ENCODE peak calls at places on chromosome 9, in eight cellular contexts. V is progenitor cell of endocrine pancreas, G is WTC11, Q is fibroblast of lung, R is ovary, B is prostate gland, I is GM13976, J is cardiac muscle cell. Y is an unnamed sample.

GRCh38 chr9:88706193-88707112 is 171.5 kb downstream of the NXNL2 start:
- DNase-seq in V (no peak), G (peak; percentile 21), Q (no peak), R (no peak), B (no peak), I (no peak), J (no peak), Y (no peak)

GRCh38 chr9:20994486-20994885 is 37.0 kb downstream of the HACD4 start:
- DNase-seq in V (no peak), G (no peak), Q (no peak), R (no peak), B (no peak), I (no peak), J (no peak), Y (no peak)

GRCh38 chr9:123942542-123942941 is 12.6 kb upstream of the DENND1A start:
- DNase-seq in V (no peak), G (no peak), Q (no peak), R (no peak), B (no peak), I (no peak), J (no peak), Y (no peak)

GRCh38 chr9:4678679-4679267 is 596 bp upstream of the CDC37L1 start:
- DNase-seq in V (no peak), G (no peak), Q (peak; percentile 67), R (no peak), B (no peak), I (no peak), J (peak; percentile 17), Y (no peak)

GRCh38 chr9:121133104-121133816 is 58.5 kb downstream of the CNTRL start:
- DNase-seq in V (peak; percentile 18), G (peak; percentile 68), Q (no peak), R (no peak), B (peak; percentile 26), I (no peak), J (no peak), Y (no peak)

GRCh38 chr9:124214116-124214515 is 43.6 kb upstream of the NEK6 start:
- DNase-seq in V (no peak), G (no peak), Q (no peak), R (no peak), B (no peak), I (no peak), J (no peak), Y (no peak)

GRCh38 chr9:114417511-114417910 is 29.7 kb upstream of the AKNA start:
- DNase-seq in V (no peak), G (no peak), Q (peak; percentile 56), R (no peak), B (no peak), I (no peak), J (no peak), Y (no peak)

GRCh38 chr9:133609311-133610098 is at the start of gene FAM163B:
- DNase-seq in V (peak; percentile 71), G (peak; percentile 73), Q (peak; percentile 25), R (peak; percentile 77), B (peak; percentile 13), I (no peak), J (peak; percentile 89), Y (no peak)

GRCh38 chr9:7094052-7094451 is 336.3 kb downstream of the KDM4C start:
- DNase-seq in V (no peak), G (peak; percentile 23), Q (no peak), R (no peak), B (no peak), I (no peak), J (peak; percentile 49), Y (no peak)

GRCh38 chr9:96419691-96419969 is 1.5 kb upstream of the ZNF367 start:
- DNase-seq in V (no peak), G (no peak), Q (peak; percentile 5), R (no peak), B (no peak), I (no peak), J (no peak), Y (no peak)

GRCh38 chr9:111866976-111867375 is 29.6 kb upstream of the UGCG start:
- DNase-seq in V (no peak), G (no peak), Q (peak; percentile 54), R (no peak), B (no peak), I (no peak), J (no peak), Y (no peak)

GRCh38 chr9:137054932-137055384 is 1.1 kb upstream of the ENTPD2 start:
- DNase-seq in V (no peak), G (no peak), Q (no peak), R (no peak), B (no peak), I (no peak), J (no peak), Y (no peak)

GRCh38 chr9:99366601-99367000 is 144.5 kb downstream of the SEC61B start:
- DNase-seq in V (no peak), G (no peak), Q (peak; percentile 28), R (no peak), B (no peak), I (no peak), J (no peak), Y (no peak)

GRCh38 chr9:27535701-27536118 is 6.1 kb upstream of the MOB3B start:
- DNase-seq in V (no peak), G (peak; percentile 57), Q (no peak), R (no peak), B (no peak), I (peak; percentile 26), J (no peak), Y (no peak)

GRCh38 chr9:121197135-121197534 is 4.5 kb downstream of the RAB14 start:
- DNase-seq in V (no peak), G (no peak), Q (no peak), R (no peak), B (no peak), I (no peak), J (no peak), Y (no peak)

GRCh38 chr9:69122086-69122390 is 52.0 kb upstream of the TJP2 start:
- DNase-seq in V (peak; percentile 39), G (peak; percentile 67), Q (peak; percentile 71), R (peak; percentile 72), B (peak; percentile 74), I (peak; percentile 71), J (peak; percentile 74), Y (peak; percentile 61)

GRCh38 chr9:103574056-103574455 is 520.1 kb upstream of the SMC2 start:
- DNase-seq in V (no peak), G (no peak), Q (no peak), R (no peak), B (no peak), I (no peak), J (no peak), Y (no peak)

DNA sequence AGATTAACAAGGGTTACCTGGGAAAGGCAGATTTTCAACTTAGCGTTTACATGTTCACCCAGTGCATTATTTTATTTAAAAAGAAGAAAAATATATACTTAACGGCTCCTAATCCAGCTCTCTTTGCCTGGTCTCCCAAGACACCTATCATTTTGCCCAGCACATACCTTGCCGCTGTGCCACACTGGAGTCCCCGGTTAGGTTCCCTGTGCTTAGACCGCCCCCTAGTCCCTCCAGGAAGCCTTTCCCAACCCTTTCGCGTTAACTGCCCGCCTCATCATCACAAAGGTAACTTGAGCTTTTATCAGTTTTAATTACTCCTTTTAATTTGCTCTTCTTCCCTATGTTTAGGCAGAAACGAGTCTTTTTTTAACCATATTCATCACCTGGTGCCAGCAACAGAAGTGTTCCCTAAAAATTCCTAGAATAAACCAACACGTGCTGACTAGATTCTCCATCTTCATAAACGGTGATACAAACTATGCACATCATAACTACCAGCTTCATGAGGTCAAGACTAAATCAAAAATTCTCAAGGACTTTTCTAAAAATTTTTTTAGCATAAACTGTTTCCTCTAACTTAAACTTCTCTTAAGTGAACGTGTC is 19.7 kb downstream of the DNAJA1 start:
- DNase-seq in V (no peak), G (peak; percentile 38), Q (peak; percentile 22), R (no peak), B (peak; percentile 34), I (no peak), J (peak; percentile 32), Y (no peak)
- TF ChIP-seq CTCF in V (peak; percentile 25), G (no peak), Q (peak; percentile 19), R (no peak), B (no peak), I (no peak), J (peak; percentile 49), Y (no peak)

GRCh38 chr9:86893811-86894490 is 53.4 kb downstream of the GAS1 start:
- DNase-seq in V (no peak), G (peak; percentile 37), Q (no peak), R (no peak), B (no peak), I (no peak), J (no peak), Y (no peak)
- TF ChIP-seq CTCF in V (no peak), G (no peak), Q (no peak), R (no peak), B (no peak), I (no peak), J (peak; percentile 37), Y (no peak)

GRCh38 chr9:117444466-117444865 is 29.6 kb upstream of the ASTN2 start:
- DNase-seq in V (no peak), G (no peak), Q (no peak), R (no peak), B (no peak), I (no peak), J (no peak), Y (no peak)

GRCh38 chr9:117451336-117451735 is 36.5 kb upstream of the ASTN2 start:
- DNase-seq in V (no peak), G (no peak), Q (no peak), R (no peak), B (no peak), I (no peak), J (no peak), Y (no peak)

GRCh38 chr9:117448066-117448465 is 33.2 kb upstream of the ASTN2 start:
- DNase-seq in V (no peak), G (no peak), Q (no peak), R (no peak), B (no peak), I (no peak), J (no peak), Y (no peak)
- TF ChIP-seq CTCF in V (peak; percentile 42), G (no peak), Q (no peak), R (no peak), B (no peak), I (no peak), J (no peak), Y (no peak)

GRCh38 chr9:105038057-105038456 is 110.1 kb upstream of the ABCA1 start:
- DNase-seq in V (no peak), G (no peak), Q (no peak), R (no peak), B (no peak), I (no peak), J (no peak), Y (no peak)

GRCh38 chr9:105039180-105039799 is 111.3 kb upstream of the ABCA1 start:
- DNase-seq in V (no peak), G (no peak), Q (no peak), R (no peak), B (no peak), I (no peak), J (no peak), Y (no peak)

GRCh38 chr9:105040462-105040861 is 112.5 kb upstream of the ABCA1 start:
- DNase-seq in V (no peak), G (no peak), Q (no peak), R (no peak), B (no peak), I (no peak), J (no peak), Y (no peak)

DNA sequence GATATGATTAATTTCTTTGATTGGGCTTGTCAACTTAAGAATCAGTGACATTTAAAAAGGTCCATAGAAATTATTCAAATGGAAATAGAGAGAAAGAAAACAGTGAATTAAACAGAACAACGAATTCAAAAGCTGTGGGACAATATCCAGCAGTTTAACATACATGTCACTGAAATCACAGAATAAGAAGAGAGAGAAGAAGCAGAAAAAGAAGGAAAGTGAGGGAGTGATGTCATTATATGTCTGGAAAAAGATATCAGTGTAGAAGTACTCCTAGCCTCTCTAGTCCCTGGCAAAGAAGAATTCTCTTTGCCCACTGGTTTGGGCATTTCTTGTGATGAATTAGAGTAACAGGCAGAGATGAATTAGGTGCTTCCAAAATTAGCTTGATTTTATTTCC is 109.2 kb upstream of the ABCA1 start:
- DNase-seq in V (no peak), G (no peak), Q (no peak), R (no peak), B (no peak), I (no peak), J (no peak), Y (no peak)
- TF ChIP-seq CTCF in V (no peak), G (no peak), Q (no peak), R (no peak), B (no peak), I (no peak), J (no peak), Y (no peak)

Y was measured in GM13977.